ENCODE peak calls at places on chromosomes 11 and 22, in four cellular contexts. W is right atrium auricular region, L is hypothalamus, D is iPS-NIHi11. T is an unnamed sample.

GRCh38 chr11:113991170-113991569 is 16.3 kb downstream of the HTR3A start:
- DNase-seq in W (no peak), D (peak), L (no peak), T (no peak)

GRCh38 chr22:29146771-29147170 is 58.9 kb upstream of the EMID1 start:
- DNase-seq in D (no peak), L (no peak), W (no peak), T (no peak)

GRCh38 chr22:40578171-40578570 is 58.3 kb downstream of the MRTFA start:
- DNase-seq in D (no peak), W (no peak), L (no peak), T (no peak)

GRCh38 chr11:21625982-21626381 is 566.9 kb upstream of the ANO5 start:
- DNase-seq in D (no peak), L (no peak), W (peak), T (no peak)

GRCh38 chr11:111797145-111797581 is 31.0 kb upstream of the PPP2R1B start:
- DNase-seq in W (no peak), D (no peak), L (no peak), T (no peak)

GRCh38 chr11:12285106-12285505 is 92.3 kb upstream of the PARVA start:
- DNase-seq in D (no peak), W (peak), L (no peak), T (no peak)

GRCh38 chr11:6640036-6640984 is 15.3 kb downstream of the DCHS1 start:
- DNase-seq in W (no peak), D (no peak), L (no peak), T (no peak)

GRCh38 chr11:44740967-44741366 is 14.2 kb downstream of the TSPAN18 start:
- DNase-seq in D (no peak), W (no peak), L (no peak), T (no peak)

GRCh38 chr11:57547854-57548377 is 10.5 kb downstream of the SMTNL1 start:
- DNase-seq in L (no peak), D (peak), W (no peak), T (no peak)

GRCh38 chr11:848988-849824 is 6.6 kb downstream of the TSPAN4 start:
- DNase-seq in W (no peak), L (no peak), D (peak), T (peak)

GRCh38 chr11:2693851-2694261 is 5.9 kb downstream of the KCNQ1OT1 start:
- DNase-seq in W (no peak), L (no peak), D (no peak), T (no peak)

T was measured in CD8-positive, alpha-beta memory T cell.